ENCODE peak calls at places on chromosome 1, in seven cellular contexts. V, N, D, G, R, I and O are unnamed samples.

GRCh38 chr1:147665521-147665920 is 4.8 kb downstream of the ACP6 start:
- DNase-seq in V (peak), N (no peak), D (no peak), G (no peak), R (no peak), I (no peak), O (no peak)

GRCh38 chr1:42419449-42419848 is 36.4 kb downstream of the ZMYND12 start:
- DNase-seq in V (no peak), N (no peak), D (no peak), G (no peak), R (no peak), I (no peak), O (no peak)

GRCh38 chr1:21200767-21201166 is 24.1 kb upstream of the EIF4G3 start:
- DNase-seq in V (peak), N (no peak), D (no peak), G (no peak), R (no peak), I (no peak), O (no peak)

GRCh38 chr1:216310776-216311175 is 112.5 kb downstream of the USH2A start:
- DNase-seq in V (peak), N (peak), D (no peak), G (no peak), R (no peak), I (no peak), O (no peak)

GRCh38 chr1:167012570-167012969 is 23.5 kb downstream of the MAEL start:
- DNase-seq in V (no peak), N (no peak), D (no peak), G (no peak), R (no peak), I (no peak), O (no peak)

GRCh38 chr1:168628807-168629206 is 52.4 kb downstream of the XCL1 start:
- DNase-seq in V (peak), N (no peak), D (no peak), G (no peak), R (no peak), I (no peak), O (no peak)

GRCh38 chr1:193581338-193581737 is 394.9 kb upstream of the B3GALT2 start:
- DNase-seq in V (no peak), N (no peak), D (no peak), G (no peak), R (no peak), I (no peak), O (no peak)

GRCh38 chr1:242712248-242712647 is 187.8 kb upstream of the PLD5 start:
- DNase-seq in V (no peak), N (no peak), D (no peak), G (no peak), R (no peak), I (no peak), O (no peak)